ENCODE peak calls at places on chromosomes 6 and 20, in seven cellular contexts. Z is astrocyte of the spinal cord; R is tibial nerve; N is CD8-positive, alpha-beta T cell; O is MCF 10A; K is H54; I is NCI-H1092 treated with DMSO at 0.1 percent for 48 hours. B is an unnamed sample.

GRCh38 chr6:33689879-33690278 is 21.6 kb downstream of the UQCC2 start:
- DNase-seq in Z (no peak), R (no peak), N (no peak), O (no peak), K (no peak), I (no peak), B (no peak)

GRCh38 chr6:21594427-21595264 is 1.1 kb downstream of the SOX4 start:
- DNase-seq in Z (peak; percentile 77), R (peak; percentile 51), N (no peak), O (peak; percentile 66), K (peak; percentile 46), I (peak; percentile 25), B (peak; percentile 67)

GRCh38 chr6:169997930-169998218 is 246.5 kb downstream of the ERMARD start:
- DNase-seq in Z (no peak), R (no peak), N (no peak), O (no peak), K (no peak), I (no peak), B (no peak)

GRCh38 chr6:88547768-88548167 is 381.6 kb upstream of the CNR1 start:
- DNase-seq in Z (no peak), R (no peak), N (no peak), O (no peak), K (no peak), I (no peak), B (no peak)

GRCh38 chr6:31525932-31526591 is 2.7 kb upstream of the MCCD1 start:
- DNase-seq in Z (peak; percentile 18), R (no peak), N (no peak), O (no peak), K (no peak), I (no peak), B (no peak)

GRCh38 chr6:41577865-41578713 is 31.9 kb downstream of the FOXP4 start:
- DNase-seq in Z (peak; percentile 47), R (no peak), N (no peak), O (peak; percentile 67), K (peak; percentile 90), I (peak; percentile 84), B (no peak)

GRCh38 chr6:112221561-112221960 is 32.8 kb downstream of the LAMA4 start:
- DNase-seq in Z (no peak), R (no peak), N (no peak), O (no peak), K (no peak), I (no peak), B (no peak)

GRCh38 chr6:29845405-29846006 is 17.9 kb downstream of the HLA-G start:
- DNase-seq in Z (no peak), R (no peak), N (no peak), O (peak; percentile 73), K (no peak), I (no peak), B (no peak)

GRCh38 chr6:165760803-165761185 is 97.8 kb upstream of the PDE10A start:
- DNase-seq in Z (no peak), R (no peak), N (no peak), O (no peak), K (no peak), I (no peak), B (no peak)

GRCh38 chr6:72554203-72554564 is 67.7 kb upstream of the KCNQ5 start:
- DNase-seq in Z (peak; percentile 63), R (no peak), N (no peak), O (peak; percentile 5), K (no peak), I (no peak), B (no peak)

GRCh38 chr20:37296371-37296770 is 6.9 kb downstream of the MANBAL start:
- DNase-seq in Z (no peak), R (no peak), N (no peak), O (no peak), K (no peak), I (no peak), B (no peak)

GRCh38 chr6:158707826-158708225 is 58.0 kb downstream of the SYTL3 start:
- DNase-seq in Z (peak; percentile 59), R (no peak), N (no peak), O (peak; percentile 59), K (no peak), I (no peak), B (no peak)

GRCh38 chr20:45426621-45427020 is 10.7 kb downstream of the PIGT start:
- DNase-seq in Z (no peak), R (no peak), N (no peak), O (no peak), K (no peak), I (no peak), B (no peak)

GRCh38 chr20:61253264-61253639 is 1.2 kb downstream of the CDH4 start:
- DNase-seq in Z (peak; percentile 53), R (no peak), N (no peak), O (peak; percentile 41), K (no peak), I (no peak), B (peak; percentile 20)

GRCh38 chr6:53707108-53707897 is 41.7 kb upstream of the KLHL31 start:
- DNase-seq in Z (no peak), R (no peak), N (no peak), O (no peak), K (no peak), I (no peak), B (no peak)

GRCh38 chr20:35845561-35845960 is 73.7 kb downstream of the PHF20 start:
- DNase-seq in Z (peak; percentile 52), R (no peak), N (no peak), O (peak; percentile 34), K (no peak), I (no peak), B (no peak)

GRCh38 chr6:111871725-111872520 is 1.3 kb downstream of the FYN start:
- DNase-seq in Z (peak; percentile 50), R (no peak), N (no peak), O (no peak), K (peak; percentile 15), I (peak; percentile 56), B (peak; percentile 81)

GRCh38 chr6:125306756-125307149 is 5.0 kb upstream of the HDDC2 start:
- DNase-seq in Z (no peak), R (no peak), N (no peak), O (no peak), K (no peak), I (no peak), B (no peak)

GRCh38 chr6:46926481-46926880 is 4.7 kb upstream of the ADGRF5 start:
- DNase-seq in Z (no peak), R (no peak), N (no peak), O (no peak), K (no peak), I (no peak), B (no peak)

GRCh38 chr6:30881987-30882763 is 2.1 kb upstream of the DDR1 start:
- DNase-seq in Z (peak; percentile 60), R (no peak), N (no peak), O (peak; percentile 6), K (no peak), I (no peak), B (peak; percentile 51)

GRCh38 chr6:55212147-55212546 is 37.8 kb downstream of the HCRTR2 start:
- DNase-seq in Z (peak; percentile 13), R (no peak), N (no peak), O (peak; percentile 41), K (no peak), I (no peak), B (no peak)

GRCh38 chr6:39335780-39336541 is 13.5 kb upstream of the KCNK16 start:
- DNase-seq in Z (peak; percentile 7), R (no peak), N (no peak), O (no peak), K (peak; percentile 42), I (no peak), B (peak; percentile 3)

GRCh38 chr20:22070546-22070945 is 365.1 kb downstream of the PAX1 start:
- DNase-seq in Z (no peak), R (peak; percentile 11), N (no peak), O (no peak), K (no peak), I (no peak), B (no peak)